ENCODE peak calls at places on chromosomes 16 and 17, in four cellular contexts. U is K562, E is H1, N is HepG2. F is an unnamed sample.

GRCh38 chr16:89277049-89277448 is 59.5 kb downstream of the ZNF778 start:
- DNase-seq in E (no peak), N (no peak), U (no peak), F (no peak)

GRCh38 chr17:33945641-33946546 is 309.2 kb upstream of the CCL2 start:
- DNase-seq in N (no peak), U (no peak), E (no peak), F (no peak)

GRCh38 chr17:27384261-27384701 is 72.0 kb upstream of the KSR1 start:
- DNase-seq in N (no peak), U (no peak), E (no peak), F (peak)

GRCh38 chr16:83517398-83517797 is 290.4 kb upstream of the HSBP1 start:
- DNase-seq in N (no peak), U (no peak), E (no peak), F (no peak)

GRCh38 chr17:47324224-47325020 is 667 bp downstream of the EFCAB13 start:
- DNase-seq in N (no peak), U (peak), E (no peak), F (peak)

GRCh38 chr16:75899163-75899562 is 172.9 kb upstream of the CPHXL start:
- DNase-seq in E (no peak), U (no peak), N (no peak), F (no peak)

GRCh38 chr17:19000531-19001011 is 4.0 kb downstream of the FAM83G start:
- DNase-seq in E (no peak), N (no peak), U (peak), F (peak)

GRCh38 chr16:1614226-1615102 is 2.3 kb downstream of the CRAMP1 start:
- DNase-seq in N (no peak), E (no peak), U (peak), F (no peak)

GRCh38 chr17:63442549-63443035 is 3.5 kb downstream of the CYB561 start:
- DNase-seq in U (peak), N (no peak), E (no peak), F (no peak)

GRCh38 chr17:3904486-3904885 is 11.6 kb upstream of the CAMKK1 start:
- DNase-seq in N (no peak), E (no peak), U (no peak), F (no peak)

GRCh38 chr17:61996916-61997605 is 68.0 kb downstream of the MED13 start:
- DNase-seq in E (no peak), N (no peak), U (no peak), F (no peak)

GRCh38 chr17:62000186-62000585 is 64.9 kb downstream of the MED13 start:
- DNase-seq in U (no peak), N (no peak), E (no peak), F (no peak)

GRCh38 chr17:62004388-62004787 is 60.7 kb downstream of the MED13 start:
- DNase-seq in U (no peak), N (no peak), E (no peak), F (no peak)

GRCh38 chr17:61997649-61998048 is 67.4 kb downstream of the MED13 start:
- DNase-seq in N (no peak), E (no peak), U (no peak), F (no peak)

GRCh38 chr17:62001105-62001504 is 64.0 kb downstream of the MED13 start:
- DNase-seq in U (no peak), E (no peak), N (no peak), F (no peak)
- TF ChIP-seq PHF8 in U (no peak), E (no peak), N (no peak), F (no peak)

GRCh38 chr16:77137045-77137444 is 53.9 kb upstream of the MON1B start:
- DNase-seq in E (no peak), N (no peak), U (no peak), F (no peak)

GRCh38 chr16:77132051-77132618 is 58.9 kb upstream of the MON1B start:
- DNase-seq in E (no peak), U (no peak), N (no peak), F (no peak)

GRCh38 chr16:77131398-77131797 is 59.6 kb upstream of the MON1B start:
- DNase-seq in E (no peak), U (no peak), N (no peak), F (no peak)

GRCh38 chr16:77133706-77134105 is 57.3 kb upstream of the MON1B start:
- DNase-seq in N (no peak), U (no peak), E (no peak), F (no peak)
- TF ChIP-seq CTCF in N (no peak), U (no peak), E (no peak), F (no peak)

DNA sequence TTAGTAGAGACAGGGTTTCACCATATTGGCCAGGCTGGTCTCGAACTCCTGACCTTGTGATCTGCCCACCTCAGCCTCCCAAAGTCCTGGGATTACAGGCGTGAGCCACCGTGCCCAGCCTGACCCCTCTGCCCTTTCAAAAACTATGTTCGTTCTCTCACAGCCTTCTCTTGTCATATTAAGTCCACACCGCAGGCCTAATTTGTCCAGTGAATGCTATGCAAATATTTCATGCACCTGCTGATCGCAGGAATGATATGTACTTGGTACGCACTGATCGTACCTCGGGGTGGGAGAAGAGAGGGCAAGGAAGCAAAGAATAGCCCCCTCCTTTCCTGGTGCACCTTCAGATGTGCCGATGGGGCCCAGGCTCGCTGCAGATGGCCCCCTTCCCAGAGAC is 3.0 kb upstream of the BIRC5 start:
- DNase-seq in U (no peak), N (no peak), E (no peak), F (no peak)
- TF ChIP-seq PHF8 in U (no peak), N (no peak), E (no peak), F (no peak)

DNA sequence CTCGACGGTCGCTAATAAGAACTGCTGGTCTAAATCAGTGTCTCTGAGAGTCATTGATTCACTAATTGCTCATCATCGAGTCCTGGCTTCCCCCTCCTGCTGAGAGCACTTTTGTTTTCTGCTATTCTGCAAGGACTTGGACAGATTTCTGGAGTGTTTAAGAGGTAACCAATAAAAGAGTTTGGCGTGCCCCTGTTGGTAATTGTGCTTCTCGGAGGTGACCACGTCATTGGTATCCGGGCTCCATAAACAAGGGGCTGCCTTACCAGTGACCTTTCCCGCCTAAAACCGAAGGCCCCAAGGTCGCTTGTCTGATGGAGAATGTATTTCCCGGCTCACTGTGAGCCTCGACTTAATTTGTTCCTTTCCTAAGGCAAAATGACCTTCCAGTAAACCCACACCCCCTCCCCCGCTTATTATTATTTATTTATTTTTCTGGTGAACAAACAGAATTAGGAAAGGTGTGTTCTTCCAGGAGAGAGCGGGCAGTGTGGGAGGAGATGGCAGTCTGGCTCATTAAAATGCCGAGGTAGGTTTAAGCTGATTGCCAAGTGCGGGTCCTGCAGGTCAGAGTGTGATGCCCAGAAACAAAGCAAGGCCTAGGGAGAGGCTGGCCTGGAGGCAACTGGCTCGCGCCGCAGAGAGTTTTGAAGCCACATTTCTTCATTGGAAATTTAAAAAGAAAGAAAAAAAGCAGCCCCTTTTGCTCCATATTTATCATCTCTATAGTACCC is 30.2 kb downstream of the MSI2 start:
- DNase-seq in N (no peak), U (no peak), E (no peak), F (no peak)
- TF ChIP-seq CTCF in N (no peak), U (no peak), E (no peak), F (no peak)

GRCh38 chr16:53078765-53079484 is 24.1 kb downstream of the CHD9 start:
- DNase-seq in U (peak), N (no peak), E (no peak), F (no peak)

GRCh38 chr16:53081686-53082407 is 27.1 kb downstream of the CHD9 start:
- DNase-seq in E (no peak), N (no peak), U (no peak), F (no peak)

GRCh38 chr16:53081032-53081424 is 26.2 kb downstream of the CHD9 start:
- DNase-seq in E (no peak), U (no peak), N (no peak), F (no peak)

GRCh38 chr16:53082509-53082908 is 27.7 kb downstream of the CHD9 start:
- DNase-seq in U (no peak), N (no peak), E (no peak), F (no peak)

DNA sequence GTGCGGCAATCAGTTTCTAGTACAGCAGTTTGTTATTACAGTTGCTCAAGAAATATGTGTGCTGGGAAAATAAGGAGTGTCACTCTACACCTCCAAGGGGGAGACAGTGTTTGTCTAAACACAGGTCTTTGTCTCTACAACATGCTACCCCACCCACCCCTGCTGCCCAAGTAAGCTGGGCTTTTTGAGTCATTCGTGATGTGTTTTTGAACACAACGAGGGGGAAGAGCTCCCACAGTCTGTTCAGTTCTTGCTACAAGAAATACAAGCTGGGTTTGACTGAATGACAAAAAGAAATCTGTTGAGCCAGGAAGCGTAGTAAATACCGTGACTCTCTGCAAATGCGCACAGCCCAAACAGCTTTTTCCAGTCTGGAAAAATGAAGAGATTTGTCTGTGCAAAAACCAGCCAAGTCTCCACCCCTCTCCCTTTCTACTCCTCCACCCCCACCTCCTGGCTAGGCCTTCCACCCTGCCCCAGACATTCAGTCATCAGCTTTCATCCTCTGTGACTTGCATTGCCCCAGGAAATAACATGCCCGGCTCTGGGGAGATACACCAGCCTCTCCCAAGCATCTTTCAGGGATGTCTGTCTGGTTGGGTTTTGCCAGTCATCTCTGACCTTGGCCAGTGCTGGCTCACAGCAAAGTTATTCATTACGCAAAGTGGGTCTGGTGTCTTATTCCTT is 25.7 kb downstream of the CHD9 start:
- DNase-seq in U (no peak), N (no peak), E (no peak), F (peak)
- TF ChIP-seq PHF8 in U (no peak), N (no peak), E (no peak), F (no peak)

DNA sequence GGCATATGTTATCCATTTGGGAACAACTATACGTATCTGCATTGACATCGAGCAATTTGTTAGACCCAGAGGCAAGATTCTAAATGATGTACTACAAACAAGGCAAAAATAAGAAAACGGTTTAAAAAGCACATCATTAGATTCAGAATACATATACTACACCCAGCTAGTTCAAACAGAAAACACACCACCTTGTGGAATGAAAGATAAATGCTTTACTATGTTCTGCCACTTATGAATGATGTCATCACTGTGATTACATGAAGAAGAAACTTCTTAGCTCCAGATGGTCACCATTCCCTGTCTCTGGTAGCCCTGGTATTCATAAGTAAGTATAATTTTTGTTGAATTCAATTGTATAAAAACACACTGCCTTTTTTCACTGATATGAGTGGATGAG is 7.8 kb downstream of the NACA2 start:
- DNase-seq in N (peak), E (no peak), U (peak), F (peak)
- TF ChIP-seq CTCF in N (peak), E (no peak), U (peak), F (peak)

DNA sequence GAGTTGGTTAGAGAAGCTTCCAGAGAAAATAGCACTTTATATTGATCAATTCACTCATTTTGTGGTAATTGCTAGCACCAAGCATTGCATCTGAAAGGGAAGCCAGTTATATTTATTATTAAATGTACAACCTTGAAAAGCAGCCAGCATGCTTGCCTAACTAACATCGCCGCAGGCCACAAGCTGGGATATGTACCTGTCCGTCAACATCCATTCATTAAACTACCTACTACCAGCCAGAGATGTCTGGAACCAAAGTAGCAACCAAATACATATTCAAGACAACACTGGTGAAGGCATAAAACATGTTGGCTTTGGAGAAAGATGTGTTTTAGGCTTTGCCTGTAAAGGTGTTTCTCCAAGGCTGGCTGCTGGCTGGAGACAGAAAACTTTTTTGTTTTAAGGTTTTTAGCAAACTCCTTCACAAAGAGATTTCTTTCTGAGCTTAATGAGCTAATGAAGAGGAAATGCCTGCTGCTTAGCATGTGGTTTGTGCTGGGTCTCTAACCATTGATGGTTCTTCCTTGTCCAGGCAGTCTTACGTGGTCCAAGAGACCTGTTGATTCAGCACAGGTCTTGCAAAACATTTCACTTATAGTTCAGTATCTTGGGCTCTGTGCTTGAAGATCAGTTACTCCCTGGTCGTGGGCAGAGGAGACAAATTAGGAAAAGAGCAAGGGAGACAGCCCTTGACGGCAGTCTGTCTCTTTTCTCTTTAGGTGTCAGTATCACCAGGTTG is 3.1 kb downstream of the ITPRIPL2 start:
- DNase-seq in E (no peak), U (no peak), N (no peak), F (no peak)
- TF ChIP-seq PHF8 in E (no peak), U (no peak), N (no peak), F (no peak)